ENCODE peak calls at places on chromosomes 7 and 10, in four cellular contexts. S is right cardiac atrium, M is adipocyte, Y is tibial nerve. E is an unnamed sample. For H3K4me1, the result is how much of the 10 kb centered on the place peaks cover.

GRCh38 chr10:69980672-69981071 is 72.0 kb upstream of the MACROH2A2 start:
- DNase-seq in M (no peak), S (no peak), Y (no peak), E (no peak)

GRCh38 chr7:44265733-44266132 is 59.7 kb downstream of the CAMK2B start:
- DNase-seq in Y (no peak), M (no peak), S (no peak), E (no peak)

GRCh38 chr7:92276486-92276885 is 30.7 kb downstream of the ANKIB1 start:
- DNase-seq in Y (no peak), M (no peak), S (no peak), E (no peak)

GRCh38 chr7:111041577-111041976 is 49.4 kb upstream of the LRRN3 start:
- DNase-seq in M (no peak), Y (no peak), S (no peak), E (no peak)

GRCh38 chr7:44150466-44150832 is 9.3 kb upstream of the MYL7 start:
- DNase-seq in Y (no peak), S (no peak), M (peak), E (no peak)

GRCh38 chr10:50805981-50806622 is 66.4 kb downstream of the ASAH2B start:
- DNase-seq in M (no peak), S (no peak), Y (no peak), E (no peak)

GRCh38 chr10:26698909-26699308 is 1.4 kb downstream of the PDSS1 start:
- DNase-seq in M (no peak), Y (no peak), S (no peak), E (no peak)

GRCh38 chr10:72328829-72329204 is 25.9 kb downstream of the DNAJB12 start:
- DNase-seq in M (no peak), S (peak), Y (no peak), E (no peak)

GRCh38 chr10:16441106-16441850 is 4.5 kb downstream of the PTER start:
- DNase-seq in Y (no peak), S (no peak), M (peak), E (no peak)

DNA sequence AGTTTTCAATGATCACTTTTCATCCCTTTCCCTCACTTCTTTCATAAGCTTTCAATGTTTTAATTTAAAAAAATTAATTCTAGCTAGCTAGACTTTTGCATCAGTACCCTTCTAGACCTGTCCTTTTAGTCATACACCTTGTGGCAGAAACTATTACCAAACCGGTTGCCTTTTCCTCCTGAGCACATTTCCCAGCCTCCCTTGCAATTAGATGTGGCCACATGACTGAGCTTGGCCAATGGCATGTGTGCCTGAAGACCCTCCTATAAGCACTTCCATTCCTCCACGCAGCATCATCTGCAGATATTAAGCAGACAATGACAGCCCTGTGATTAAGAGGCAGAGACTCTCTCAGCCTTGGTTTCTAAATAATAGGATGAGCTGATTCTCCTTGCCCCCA is 12.3 kb downstream of the DKK1 start:
- DNase-seq in M (no peak), Y (no peak), S (no peak), E (no peak)
- H3K4me1 ChIP-seq in M (under half), Y (under half), S (under half), E (under half)

GRCh38 chr7:151125459-151125834 is 39.2 kb downstream of the AGAP3 start:
- DNase-seq in Y (no peak), M (no peak), S (peak), E (no peak)
- H3K4me3 ChIP-seq in Y (peak), M (peak), S (peak), E (no peak)

GRCh38 chr10:132400547-132401151 is 3.6 kb downstream of the PWWP2B start:
- DNase-seq in S (peak), Y (no peak), M (no peak), E (no peak)
- H3K4me1 ChIP-seq in S (under half), Y (under half), M (under half), E (under half)

DNA sequence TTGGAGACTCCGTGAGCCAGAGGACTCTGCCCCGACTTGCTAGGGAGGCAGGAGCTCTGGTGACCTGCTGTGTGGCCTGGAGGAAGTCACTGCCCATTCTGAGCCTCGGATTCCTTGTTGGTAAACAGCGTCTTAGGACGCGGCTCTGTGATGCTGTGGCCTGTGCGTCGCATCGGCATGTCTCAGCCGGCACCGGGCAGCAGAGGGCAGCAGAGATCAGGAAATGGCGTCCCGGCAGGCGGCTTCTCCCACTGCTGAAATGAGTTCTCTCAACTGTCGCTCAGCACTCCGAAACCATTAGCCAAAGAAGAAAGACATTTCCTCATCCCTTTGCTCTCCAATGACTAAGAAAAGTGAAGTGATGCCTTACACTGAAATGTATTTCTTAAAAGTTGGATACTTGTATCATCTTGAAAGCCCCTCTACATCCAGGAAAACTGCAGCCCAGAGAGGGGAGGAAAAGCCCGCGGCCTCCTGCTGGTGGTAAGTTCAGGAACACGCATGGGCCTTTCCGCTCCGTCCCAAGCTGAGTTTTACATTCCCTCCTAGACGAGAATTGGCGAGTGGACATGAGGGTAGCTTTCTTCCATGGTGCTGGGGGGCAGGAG is 91.7 kb downstream of the WDR11 start:
- DNase-seq in M (peak), Y (peak), S (peak), E (peak)
- H3K4me3 ChIP-seq in M (peak), Y (no peak), S (no peak), E (no peak)

GRCh38 chr10:46022978-46023702 is 7.3 kb downstream of the NCOA4 start:
- DNase-seq in S (peak), Y (peak), M (peak), E (peak)

GRCh38 chr10:46019541-46020343 is 10.7 kb downstream of the NCOA4 start:
- DNase-seq in M (no peak), Y (no peak), S (no peak), E (peak)

GRCh38 chr10:46020344-46020656 is 10.1 kb downstream of the NCOA4 start:
- DNase-seq in Y (no peak), M (no peak), S (no peak), E (no peak)

GRCh38 chr10:46019170-46019528 is 11.3 kb downstream of the NCOA4 start:
- DNase-seq in M (no peak), S (no peak), Y (no peak), E (no peak)

GRCh38 chr10:46020871-46021553 is 9.4 kb downstream of the NCOA4 start:
- DNase-seq in M (peak), S (no peak), Y (no peak), E (no peak)
- H3K4me1 ChIP-seq in M (half or more), S (under half), Y (under half), E (under half)

DNA sequence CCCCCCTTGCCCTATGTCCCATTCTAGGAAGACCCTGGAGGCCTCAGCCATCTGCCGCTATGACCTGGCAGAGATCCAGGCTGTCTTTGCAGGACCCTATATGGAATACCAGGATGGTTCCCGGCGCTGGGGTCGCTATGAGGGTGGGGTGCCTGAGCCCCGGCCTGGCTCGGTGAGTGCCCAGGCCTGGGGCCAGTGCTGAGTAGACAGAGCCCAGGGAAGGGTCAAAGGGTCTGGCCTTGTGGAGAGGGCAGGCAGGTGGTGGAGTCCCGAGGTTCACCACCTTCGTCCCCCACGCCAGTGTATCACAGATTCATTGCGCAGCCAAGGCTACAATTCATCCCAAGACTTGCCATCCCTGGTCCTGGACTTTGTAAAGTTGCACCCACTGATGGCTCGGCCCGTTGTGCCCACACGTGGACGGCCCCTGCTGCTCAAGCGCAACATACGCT is 7.5 kb downstream of the MRPL43 start:
- DNase-seq in S (no peak), Y (no peak), M (no peak), E (no peak)
- H3K4me3 ChIP-seq in S (no peak), Y (no peak), M (no peak), E (no peak)

DNA sequence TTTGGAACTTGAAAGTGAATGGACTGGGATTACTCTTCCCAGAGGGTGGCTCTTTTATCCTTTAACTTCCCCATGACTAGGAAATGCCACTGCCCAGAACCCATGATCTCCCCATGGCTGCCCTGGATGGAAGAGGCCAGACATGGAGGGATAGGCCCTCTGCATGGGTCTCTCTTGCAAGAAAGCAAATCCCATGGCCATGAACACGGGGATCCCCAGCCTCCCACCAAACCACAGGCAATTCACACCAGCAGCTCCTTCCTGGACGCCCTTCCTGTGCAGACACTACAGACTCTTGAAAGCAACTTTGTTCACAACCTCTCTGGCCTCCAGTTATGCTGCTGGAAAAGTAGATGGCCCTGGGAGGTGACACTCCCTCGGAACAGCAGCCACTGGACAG is 55.0 kb downstream of the EBF3 start:
- DNase-seq in S (no peak), Y (no peak), M (no peak), E (no peak)
- H3K4me1 ChIP-seq in S (under half), Y (under half), M (under half), E (under half)

GRCh38 chr10:30705086-30705624 is 75.6 kb upstream of the LYZL2 start:
- DNase-seq in S (no peak), M (no peak), Y (no peak), E (peak)
- H3K4me3 ChIP-seq in S (no peak), M (no peak), Y (no peak), E (peak)